ENCODE peak calls at places on chromosome 13, in six cellular contexts. S, A, Q, C, K and Z are unnamed samples. For H3K4me1, the result is how much of the 10 kb centered on the place peaks cover.

GRCh38 chr13:87123987-87124784 is 547.0 kb upstream of the SLITRK5 start:
- DNase-seq in S (peak), A (no peak), Q (no peak), C (peak), K (peak), Z (no peak)

GRCh38 chr13:50376895-50377575 is 361.8 kb downstream of the KCNRG start:
- DNase-seq in S (no peak), A (no peak), Q (no peak), C (peak), K (no peak), Z (no peak)

GRCh38 chr13:54574791-54575190 is 1546.2 kb downstream of the OLFM4 start:
- DNase-seq in S (no peak), A (no peak), Q (no peak), C (no peak), K (no peak), Z (no peak)

GRCh38 chr13:110361365-110361911 is 54.4 kb downstream of the COL4A2 start:
- DNase-seq in S (peak), A (peak), Q (peak), C (no peak), K (peak), Z (no peak)

GRCh38 chr13:99980201-99981114 is 1.1 kb upstream of the ZIC2 start:
- DNase-seq in S (peak), A (peak), Q (no peak), C (peak), K (peak), Z (peak)

GRCh38 chr13:104847863-104848262 is 1687.6 kb downstream of the EFNB2 start:
- DNase-seq in S (no peak), A (no peak), Q (no peak), C (no peak), K (no peak), Z (no peak)

GRCh38 chr13:100667894-100668293 is 6.7 kb downstream of the TMTC4 start:
- DNase-seq in S (no peak), A (no peak), Q (no peak), C (no peak), K (no peak), Z (no peak)

GRCh38 chr13:113862766-113863510 is 938 bp downstream of the GAS6 start:
- DNase-seq in S (peak), A (peak), Q (no peak), C (peak), K (peak), Z (peak)

GRCh38 chr13:112073245-112074138 is 6.5 kb downstream of the SOX1 start:
- DNase-seq in S (no peak), A (no peak), Q (no peak), C (peak), K (no peak), Z (no peak)

GRCh38 chr13:66689037-66689619 is 541.0 kb downstream of the PCDH9 start:
- DNase-seq in S (peak), A (no peak), Q (no peak), C (peak), K (no peak), Z (no peak)

GRCh38 chr13:32264407-32264806 is 50.8 kb downstream of the ZAR1L start:
- DNase-seq in S (peak), A (peak), Q (peak), C (no peak), K (peak), Z (peak)

GRCh38 chr13:99374994-99375805 is 68.0 kb upstream of the GPR183 start:
- DNase-seq in S (no peak), A (no peak), Q (no peak), C (no peak), K (no peak), Z (no peak)

GRCh38 chr13:32838985-32839384 is 177.2 kb upstream of the KL start:
- DNase-seq in S (no peak), A (no peak), Q (no peak), C (no peak), K (no peak), Z (no peak)

GRCh38 chr13:93226065-93226622 is 463 bp upstream of the GPC6 start:
- DNase-seq in S (no peak), A (no peak), Q (no peak), C (no peak), K (no peak), Z (no peak)

GRCh38 chr13:103238441-103238840 is 172.2 kb upstream of the SLC10A2 start:
- DNase-seq in S (no peak), A (no peak), Q (no peak), C (no peak), K (no peak), Z (no peak)

DNA sequence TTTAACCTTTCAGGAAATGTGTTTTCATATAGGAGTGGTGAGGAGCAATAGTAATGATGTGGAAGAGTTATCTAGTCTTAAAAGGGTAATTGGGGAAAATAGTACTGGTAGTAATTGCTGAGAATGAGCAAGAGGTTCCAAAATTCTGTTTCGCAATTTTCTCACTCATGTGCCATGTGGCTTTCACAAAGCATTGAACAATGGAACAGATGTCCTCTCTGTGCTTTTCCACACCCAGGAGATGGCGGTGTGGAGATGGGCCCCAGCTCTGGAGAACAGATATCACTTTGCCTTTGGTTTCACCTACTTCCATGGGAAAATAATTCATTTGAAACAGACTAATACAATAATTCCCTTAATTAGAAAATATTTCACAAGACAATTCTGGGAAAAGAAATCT is 170.0 kb upstream of the SLC10A2 start:
- DNase-seq in S (no peak), A (no peak), Q (no peak), C (no peak), K (no peak), Z (no peak)
- TF ChIP-seq CTCF in S (peak), A (no peak), Q (no peak), C (no peak), K (no peak), Z (no peak)

GRCh38 chr13:40161008-40161694 is 505.3 kb downstream of the FOXO1 start:
- DNase-seq in S (no peak), A (no peak), Q (no peak), C (no peak), K (no peak), Z (no peak)
- H3K4me1 ChIP-seq in S (under half), A (under half), Q (under half), C (under half), K (under half), Z (under half)

GRCh38 chr13:80132741-80133601 is 208.0 kb downstream of the SPRY2 start:
- DNase-seq in S (peak), A (peak), Q (peak), C (peak), K (peak), Z (peak)
- H3K4me3 ChIP-seq in S (peak), A (peak), Q (peak), C (peak), K (peak), Z (peak)

DNA sequence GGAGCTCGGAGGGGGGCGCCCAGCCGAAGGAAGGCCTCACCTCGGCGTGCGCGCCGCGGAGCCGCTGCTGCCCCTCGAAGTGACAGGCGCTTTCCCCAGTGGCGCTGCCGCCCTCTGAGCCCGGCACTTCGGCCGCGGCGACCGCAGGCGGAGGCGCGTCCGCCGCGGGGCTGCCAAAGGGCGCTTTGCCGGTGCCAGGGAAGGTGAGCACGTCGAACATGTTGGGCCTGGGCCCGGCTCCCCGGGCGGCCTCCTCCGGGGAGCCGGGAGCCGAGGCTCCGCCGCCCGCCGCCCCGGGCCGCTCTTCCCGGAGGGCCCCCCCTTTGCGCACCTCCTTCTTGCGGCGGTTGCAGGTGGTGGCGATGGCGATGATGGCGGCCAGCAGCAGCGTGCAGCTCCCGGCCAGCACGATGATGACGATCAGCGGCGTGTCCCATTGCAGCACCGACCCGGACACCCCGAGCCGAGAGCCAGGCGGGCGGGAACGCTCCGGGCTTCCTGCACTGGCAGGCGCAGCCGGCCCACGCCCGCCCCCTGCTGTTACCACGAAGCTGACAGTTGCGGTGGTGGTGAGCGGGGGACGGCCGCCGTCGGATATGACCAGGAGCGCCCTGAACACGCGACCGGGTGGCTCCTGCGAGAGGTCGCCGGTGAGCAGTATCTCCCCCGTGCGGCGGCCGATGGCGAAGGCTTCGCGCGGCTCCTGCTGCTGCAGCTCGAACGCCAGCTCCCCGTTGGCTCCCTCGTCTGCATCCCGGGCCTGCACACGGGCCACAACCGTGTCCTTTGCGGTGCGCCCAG is 2.5 kb downstream of the PCDH8 start:
- DNase-seq in S (peak), A (peak), Q (no peak), C (peak), K (peak), Z (peak)
- TF ChIP-seq CTCF in S (no peak), A (no peak), Q (no peak), C (peak), K (peak), Z (no peak)

GRCh38 chr13:36681894-36682624 is 8.2 kb downstream of the SERTM1 start:
- DNase-seq in S (no peak), A (no peak), Q (no peak), C (no peak), K (no peak), Z (no peak)
- H3K4me1 ChIP-seq in S (under half), A (under half), Q (under half), C (under half), K (under half), Z (under half)

GRCh38 chr13:68588623-68589022 is 1358.5 kb upstream of the PCDH9 start:
- DNase-seq in S (no peak), A (no peak), Q (no peak), C (no peak), K (no peak), Z (no peak)
- H3K4me3 ChIP-seq in S (no peak), A (no peak), Q (no peak), C (no peak), K (no peak), Z (no peak)